ENCODE peak calls at places on chromosomes 13 and 19, in seven cellular contexts. One of them, this sample, is unnamed.

GRCh38 chr13:90008707-90009149 is 1338.8 kb upstream of the MIR17HG start:
- DNase-seq in fibroblast of the aortic adventitia: no peak
- DNase-seq in AG04450: no peak
- DNase-seq in ascending aorta: no peak
- DNase-seq in BJ: no peak
- DNase-seq in tibial nerve: no peak
- DNase-seq in thoracic aorta: no peak
- DNase-seq in this sample: no peak

GRCh38 chr13:106296723-106297122 is 238.7 kb downstream of the EFNB2 start:
- DNase-seq in fibroblast of the aortic adventitia: peak
- DNase-seq in AG04450: no peak
- DNase-seq in ascending aorta: no peak
- DNase-seq in BJ: no peak
- DNase-seq in tibial nerve: no peak
- DNase-seq in thoracic aorta: no peak
- DNase-seq in this sample: no peak

GRCh38 chr19:12922959-12923358 is 3.9 kb upstream of the SYCE2 start:
- DNase-seq in fibroblast of the aortic adventitia: no peak
- DNase-seq in AG04450: no peak
- DNase-seq in ascending aorta: no peak
- DNase-seq in BJ: no peak
- DNase-seq in tibial nerve: no peak
- DNase-seq in thoracic aorta: no peak
- DNase-seq in this sample: no peak

GRCh38 chr13:39364797-39365468 is 238.1 kb downstream of the LHFPL6 start:
- DNase-seq in fibroblast of the aortic adventitia: peak
- DNase-seq in AG04450: no peak
- DNase-seq in ascending aorta: no peak
- DNase-seq in BJ: no peak
- DNase-seq in tibial nerve: no peak
- DNase-seq in thoracic aorta: no peak
- DNase-seq in this sample: no peak

GRCh38 chr13:79767126-79767525 is 286.2 kb downstream of the NDFIP2 start:
- DNase-seq in fibroblast of the aortic adventitia: no peak
- DNase-seq in AG04450: no peak
- DNase-seq in ascending aorta: no peak
- DNase-seq in BJ: no peak
- DNase-seq in tibial nerve: no peak
- DNase-seq in thoracic aorta: no peak
- DNase-seq in this sample: no peak

GRCh38 chr19:46599716-46600392 is 1.3 kb upstream of the CALM3 start:
- DNase-seq in fibroblast of the aortic adventitia: no peak
- DNase-seq in AG04450: no peak
- DNase-seq in ascending aorta: no peak
- DNase-seq in BJ: no peak
- DNase-seq in tibial nerve: no peak
- DNase-seq in thoracic aorta: no peak
- DNase-seq in this sample: no peak

GRCh38 chr13:97932006-97932405 is 21.5 kb upstream of the IPO5 start:
- DNase-seq in fibroblast of the aortic adventitia: no peak
- DNase-seq in AG04450: no peak
- DNase-seq in ascending aorta: no peak
- DNase-seq in BJ: no peak
- DNase-seq in tibial nerve: no peak
- DNase-seq in thoracic aorta: no peak
- DNase-seq in this sample: no peak

GRCh38 chr13:20721454-20722357 is 18.2 kb downstream of the IL17D start:
- DNase-seq in fibroblast of the aortic adventitia: peak
- DNase-seq in AG04450: peak
- DNase-seq in ascending aorta: no peak
- DNase-seq in BJ: no peak
- DNase-seq in tibial nerve: no peak
- DNase-seq in thoracic aorta: no peak
- DNase-seq in this sample: no peak

GRCh38 chr19:32649751-32650150 is 25.2 kb downstream of the ANKRD27 start:
- DNase-seq in fibroblast of the aortic adventitia: no peak
- DNase-seq in AG04450: no peak
- DNase-seq in ascending aorta: no peak
- DNase-seq in BJ: no peak
- DNase-seq in tibial nerve: no peak
- DNase-seq in thoracic aorta: no peak
- DNase-seq in this sample: no peak

GRCh38 chr13:86318424-86318823 is 519.2 kb upstream of the SLITRK6 start:
- DNase-seq in fibroblast of the aortic adventitia: no peak
- DNase-seq in AG04450: no peak
- DNase-seq in ascending aorta: no peak
- DNase-seq in BJ: no peak
- DNase-seq in tibial nerve: no peak
- DNase-seq in thoracic aorta: no peak
- DNase-seq in this sample: no peak

GRCh38 chr13:44915962-44916361 is 73.3 kb downstream of the NUFIP1 start:
- DNase-seq in fibroblast of the aortic adventitia: no peak
- DNase-seq in AG04450: no peak
- DNase-seq in ascending aorta: no peak
- DNase-seq in BJ: no peak
- DNase-seq in tibial nerve: no peak
- DNase-seq in thoracic aorta: no peak
- DNase-seq in this sample: no peak

GRCh38 chr13:93180376-93180966 is 46.1 kb upstream of the GPC6 start:
- DNase-seq in fibroblast of the aortic adventitia: peak
- DNase-seq in AG04450: peak
- DNase-seq in ascending aorta: no peak
- DNase-seq in BJ: peak
- DNase-seq in tibial nerve: no peak
- DNase-seq in thoracic aorta: no peak
- DNase-seq in this sample: no peak

GRCh38 chr13:30504081-30504480 is 38.3 kb upstream of the HMGB1 start:
- DNase-seq in fibroblast of the aortic adventitia: peak
- DNase-seq in AG04450: no peak
- DNase-seq in ascending aorta: no peak
- DNase-seq in BJ: no peak
- DNase-seq in tibial nerve: no peak
- DNase-seq in thoracic aorta: no peak
- DNase-seq in this sample: peak

GRCh38 chr19:34838248-34838647 is 65.2 kb upstream of the ZNF599 start:
- DNase-seq in fibroblast of the aortic adventitia: no peak
- DNase-seq in AG04450: no peak
- DNase-seq in ascending aorta: no peak
- DNase-seq in BJ: no peak
- DNase-seq in tibial nerve: no peak
- DNase-seq in thoracic aorta: no peak
- DNase-seq in this sample: no peak

GRCh38 chr19:38362076-38362945 is 12.1 kb upstream of the PSMD8 start:
- DNase-seq in fibroblast of the aortic adventitia: peak
- DNase-seq in AG04450: no peak
- DNase-seq in ascending aorta: peak
- DNase-seq in BJ: no peak
- DNase-seq in tibial nerve: peak
- DNase-seq in thoracic aorta: no peak
- DNase-seq in this sample: peak

GRCh38 chr13:19766637-19767036 is 16.1 kb downstream of the PSPC1 start:
- DNase-seq in fibroblast of the aortic adventitia: no peak
- DNase-seq in AG04450: no peak
- DNase-seq in ascending aorta: no peak
- DNase-seq in BJ: no peak
- DNase-seq in tibial nerve: no peak
- DNase-seq in thoracic aorta: no peak
- DNase-seq in this sample: no peak

GRCh38 chr13:83057119-83057518 is 825.2 kb downstream of the SLITRK1 start:
- DNase-seq in fibroblast of the aortic adventitia: peak
- DNase-seq in AG04450: no peak
- DNase-seq in ascending aorta: no peak
- DNase-seq in BJ: no peak
- DNase-seq in tibial nerve: no peak
- DNase-seq in thoracic aorta: no peak
- DNase-seq in this sample: no peak

GRCh38 chr19:13984875-13985741 is 21.0 kb downstream of the RFX1 start:
- DNase-seq in fibroblast of the aortic adventitia: no peak
- DNase-seq in AG04450: no peak
- DNase-seq in ascending aorta: no peak
- DNase-seq in BJ: no peak
- DNase-seq in tibial nerve: no peak
- DNase-seq in thoracic aorta: no peak
- DNase-seq in this sample: no peak

GRCh38 chr19:41868120-41868988 is 8.3 kb downstream of the RPS19 start:
- DNase-seq in fibroblast of the aortic adventitia: no peak
- DNase-seq in AG04450: no peak
- DNase-seq in ascending aorta: no peak
- DNase-seq in BJ: no peak
- DNase-seq in tibial nerve: no peak
- DNase-seq in thoracic aorta: no peak
- DNase-seq in this sample: no peak

GRCh38 chr19:5850743-5851293 is 431 bp downstream of the FUT3 start:
- DNase-seq in fibroblast of the aortic adventitia: peak
- DNase-seq in AG04450: no peak
- DNase-seq in ascending aorta: no peak
- DNase-seq in BJ: peak
- DNase-seq in tibial nerve: no peak
- DNase-seq in thoracic aorta: no peak
- DNase-seq in this sample: no peak

GRCh38 chr19:13267889-13268288 is 117.7 kb downstream of the IER2 start:
- DNase-seq in fibroblast of the aortic adventitia: no peak
- DNase-seq in AG04450: no peak
- DNase-seq in ascending aorta: no peak
- DNase-seq in BJ: no peak
- DNase-seq in tibial nerve: no peak
- DNase-seq in thoracic aorta: no peak
- DNase-seq in this sample: no peak

GRCh38 chr13:90686438-90686837 is 661.0 kb upstream of the MIR17HG start:
- DNase-seq in fibroblast of the aortic adventitia: peak
- DNase-seq in AG04450: peak
- DNase-seq in ascending aorta: no peak
- DNase-seq in BJ: peak
- DNase-seq in tibial nerve: no peak
- DNase-seq in thoracic aorta: no peak
- DNase-seq in this sample: no peak

DNA sequence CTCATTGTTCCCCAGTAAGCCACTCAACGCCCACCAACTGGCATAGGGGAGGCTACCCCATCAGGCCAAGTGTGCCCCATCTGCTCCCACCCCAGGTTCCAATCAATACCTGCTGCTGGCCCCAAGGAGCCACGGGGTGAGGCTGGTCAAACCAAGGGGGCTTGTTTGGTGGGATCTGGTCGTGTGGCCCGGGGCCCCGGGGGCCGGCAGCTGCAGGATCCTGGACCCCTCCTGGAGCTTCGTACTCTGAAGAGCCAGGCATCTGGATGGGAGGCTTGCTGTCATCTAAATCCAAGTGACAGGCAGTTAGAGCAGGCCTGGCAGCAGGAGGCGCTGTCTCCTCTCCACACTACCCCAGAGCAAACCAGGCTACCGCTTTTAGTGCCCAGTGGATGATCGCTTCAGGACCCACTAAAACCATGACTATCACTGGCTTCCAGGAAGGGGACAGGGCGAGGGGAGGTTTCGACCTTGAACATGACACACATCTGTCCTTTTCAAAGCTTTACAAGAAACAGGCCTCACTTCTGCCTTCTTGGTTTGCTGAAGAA is 14.2 kb downstream of the CHERP start:
- DNase-seq in fibroblast of the aortic adventitia: no peak
- DNase-seq in AG04450: no peak
- DNase-seq in ascending aorta: no peak
- DNase-seq in BJ: no peak
- DNase-seq in tibial nerve: no peak
- DNase-seq in thoracic aorta: no peak
- DNase-seq in this sample: peak
- TF ChIP-seq CTCF in fibroblast of the aortic adventitia: peak
- TF ChIP-seq CTCF in AG04450: peak
- TF ChIP-seq CTCF in ascending aorta: no peak
- TF ChIP-seq CTCF in BJ: peak
- TF ChIP-seq CTCF in tibial nerve: no peak
- TF ChIP-seq CTCF in thoracic aorta: no peak
- TF ChIP-seq CTCF in this sample: peak

GRCh38 chr19:18774782-18775444 is 16.2 kb downstream of the COMP start:
- DNase-seq in fibroblast of the aortic adventitia: no peak
- DNase-seq in AG04450: no peak
- DNase-seq in ascending aorta: no peak
- DNase-seq in BJ: no peak
- DNase-seq in tibial nerve: no peak
- DNase-seq in thoracic aorta: no peak
- DNase-seq in this sample: no peak

GRCh38 chr19:18777156-18777724 is 13.9 kb downstream of the COMP start:
- DNase-seq in fibroblast of the aortic adventitia: no peak
- DNase-seq in AG04450: no peak
- DNase-seq in ascending aorta: no peak
- DNase-seq in BJ: no peak
- DNase-seq in tibial nerve: no peak
- DNase-seq in thoracic aorta: no peak
- DNase-seq in this sample: no peak

GRCh38 chr19:18776736-18777135 is 14.4 kb downstream of the COMP start:
- DNase-seq in fibroblast of the aortic adventitia: peak
- DNase-seq in AG04450: no peak
- DNase-seq in ascending aorta: no peak
- DNase-seq in BJ: no peak
- DNase-seq in tibial nerve: no peak
- DNase-seq in thoracic aorta: no peak
- DNase-seq in this sample: no peak

GRCh38 chr19:18775586-18776287 is 15.4 kb downstream of the COMP start:
- DNase-seq in fibroblast of the aortic adventitia: peak
- DNase-seq in AG04450: no peak
- DNase-seq in ascending aorta: no peak
- DNase-seq in BJ: no peak
- DNase-seq in tibial nerve: no peak
- DNase-seq in thoracic aorta: no peak
- DNase-seq in this sample: no peak

DNA sequence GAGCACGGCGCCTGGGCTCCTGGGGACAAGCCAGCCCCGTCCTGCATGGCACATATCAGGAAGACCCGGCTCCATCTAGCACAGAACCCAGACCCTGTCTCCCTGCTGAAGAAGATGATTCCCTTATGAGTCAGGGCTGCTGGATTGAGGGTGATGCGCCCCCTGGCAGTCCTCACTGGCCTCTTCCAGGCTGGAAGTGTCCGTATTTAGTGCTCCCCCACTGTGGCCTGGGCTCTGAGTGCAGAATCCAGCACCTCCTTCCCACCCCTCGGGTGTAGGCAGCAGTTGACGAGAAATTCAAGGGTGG is 14.9 kb downstream of the COMP start:
- DNase-seq in fibroblast of the aortic adventitia: peak
- DNase-seq in AG04450: no peak
- DNase-seq in ascending aorta: no peak
- DNase-seq in BJ: no peak
- DNase-seq in tibial nerve: no peak
- DNase-seq in thoracic aorta: no peak
- DNase-seq in this sample: no peak
- TF ChIP-seq CTCF in fibroblast of the aortic adventitia: peak
- TF ChIP-seq CTCF in AG04450: peak
- TF ChIP-seq CTCF in ascending aorta: no peak
- TF ChIP-seq CTCF in BJ: peak
- TF ChIP-seq CTCF in tibial nerve: no peak
- TF ChIP-seq CTCF in thoracic aorta: no peak
- TF ChIP-seq CTCF in this sample: no peak

GRCh38 chr19:51096473-51097165 is 11.6 kb downstream of the CTU1 start:
- DNase-seq in fibroblast of the aortic adventitia: no peak
- DNase-seq in AG04450: no peak
- DNase-seq in ascending aorta: no peak
- DNase-seq in BJ: no peak
- DNase-seq in tibial nerve: no peak
- DNase-seq in thoracic aorta: no peak
- DNase-seq in this sample: peak
- TF ChIP-seq CTCF in fibroblast of the aortic adventitia: peak
- TF ChIP-seq CTCF in AG04450: no peak
- TF ChIP-seq CTCF in ascending aorta: no peak
- TF ChIP-seq CTCF in BJ: no peak
- TF ChIP-seq CTCF in tibial nerve: no peak
- TF ChIP-seq CTCF in thoracic aorta: no peak
- TF ChIP-seq CTCF in this sample: peak

GRCh38 chr13:33153421-33154381 is 131.9 kb downstream of the STARD13 start:
- DNase-seq in fibroblast of the aortic adventitia: peak
- DNase-seq in AG04450: no peak
- DNase-seq in ascending aorta: no peak
- DNase-seq in BJ: no peak
- DNase-seq in tibial nerve: no peak
- DNase-seq in thoracic aorta: peak
- DNase-seq in this sample: no peak
- TF ChIP-seq CTCF in fibroblast of the aortic adventitia: peak
- TF ChIP-seq CTCF in AG04450: no peak
- TF ChIP-seq CTCF in ascending aorta: peak
- TF ChIP-seq CTCF in BJ: no peak
- TF ChIP-seq CTCF in tibial nerve: no peak
- TF ChIP-seq CTCF in thoracic aorta: peak
- TF ChIP-seq CTCF in this sample: no peak

This sample was measured in GM13977.